ENCODE peak calls at places on chromosomes 7 and 10, in six cellular contexts. Z is epithelial cell of esophagus, D is uterus, V is progenitor cell of endocrine pancreas, N is fibroblast of mammary gland, Y is upper lobe of right lung. W is an unnamed sample.

GRCh38 chr7:139775829-139776266 is 1.9 kb downstream of the HIPK2 start:
- DNase-seq in Z (peak; percentile 80), D (peak; percentile 42), V (peak; percentile 21), N (peak; percentile 91), Y (no peak), W (peak; percentile 81)

GRCh38 chr10:30151581-30152389 is 92.4 kb upstream of the JCAD start:
- DNase-seq in Z (peak; percentile 72), D (peak; percentile 16), V (no peak), N (peak; percentile 92), Y (no peak), W (no peak)

GRCh38 chr7:66110861-66111260 is 3.8 kb upstream of the CRCP start:
- DNase-seq in Z (peak; percentile 88), D (no peak), V (no peak), N (peak; percentile 97), Y (no peak), W (no peak)

GRCh38 chr10:15719899-15720634 is at the start of gene ITGA8:
- DNase-seq in Z (no peak), D (peak; percentile 51), V (no peak), N (peak; percentile 39), Y (peak; percentile 64), W (peak; percentile 40)

GRCh38 chr7:380226-380550 is 90.2 kb downstream of the FOXL3 start:
- DNase-seq in Z (no peak), D (peak; percentile 10), V (no peak), N (no peak), Y (no peak), W (no peak)

GRCh38 chr10:132960651-132961419 is 18.5 kb upstream of the CFAP46 start:
- DNase-seq in Z (no peak), D (no peak), V (no peak), N (no peak), Y (peak; percentile 60), W (no peak)

GRCh38 chr7:151756076-151756731 is 120.7 kb downstream of the PRKAG2 start:
- DNase-seq in Z (peak; percentile 54), D (peak; percentile 39), V (no peak), N (peak; percentile 72), Y (no peak), W (no peak)

GRCh38 chr7:135179321-135179925 is 8.9 kb upstream of the CYREN start:
- DNase-seq in Z (no peak), D (no peak), V (no peak), N (no peak), Y (no peak), W (no peak)

GRCh38 chr7:2959828-2960599 is 83.7 kb downstream of the CARD11 start:
- DNase-seq in Z (no peak), D (no peak), V (no peak), N (no peak), Y (peak; percentile 28), W (no peak)

GRCh38 chr10:20598590-20598989 is 298.5 kb downstream of the NEBL start:
- DNase-seq in Z (peak; percentile 68), D (peak; percentile 45), V (no peak), N (peak; percentile 97), Y (no peak), W (no peak)

GRCh38 chr10:95319239-95319638 is 28.4 kb upstream of the PDLIM1 start:
- DNase-seq in Z (peak; percentile 40), D (no peak), V (no peak), N (no peak), Y (no peak), W (no peak)

GRCh38 chr10:17229717-17229966 is 1.6 kb downstream of the VIM start:
- DNase-seq in Z (no peak), D (no peak), V (no peak), N (peak; percentile 28), Y (no peak), W (no peak)

GRCh38 chr7:77439572-77439971 is 23.4 kb upstream of the GSAP start:
- DNase-seq in Z (peak; percentile 70), D (no peak), V (no peak), N (peak; percentile 37), Y (peak; percentile 73), W (no peak)

GRCh38 chr10:104128214-104128613 is 6.2 kb downstream of the SFR1 start:
- DNase-seq in Z (peak; percentile 60), D (no peak), V (no peak), N (peak; percentile 57), Y (no peak), W (no peak)

GRCh38 chr10:119602241-119603095 is 5.7 kb upstream of the TIAL1 start:
- DNase-seq in Z (peak; percentile 56), D (no peak), V (no peak), N (peak; percentile 25), Y (peak; percentile 33), W (peak; percentile 42)

GRCh38 chr7:1290262-1291039 is 57.8 kb downstream of the UNCX start:
- DNase-seq in Z (peak; percentile 22), D (no peak), V (no peak), N (peak; percentile 5), Y (no peak), W (no peak)

GRCh38 chr7:129923709-129924108 is 29.1 kb downstream of the UBE2H start:
- DNase-seq in Z (peak; percentile 40), D (no peak), V (no peak), N (peak; percentile 95), Y (no peak), W (peak; percentile 36)

GRCh38 chr10:3136763-3137611 is 35.6 kb downstream of the PITRM1 start:
- DNase-seq in Z (no peak), D (peak; percentile 72), V (no peak), N (peak; percentile 66), Y (no peak), W (no peak)

DNA sequence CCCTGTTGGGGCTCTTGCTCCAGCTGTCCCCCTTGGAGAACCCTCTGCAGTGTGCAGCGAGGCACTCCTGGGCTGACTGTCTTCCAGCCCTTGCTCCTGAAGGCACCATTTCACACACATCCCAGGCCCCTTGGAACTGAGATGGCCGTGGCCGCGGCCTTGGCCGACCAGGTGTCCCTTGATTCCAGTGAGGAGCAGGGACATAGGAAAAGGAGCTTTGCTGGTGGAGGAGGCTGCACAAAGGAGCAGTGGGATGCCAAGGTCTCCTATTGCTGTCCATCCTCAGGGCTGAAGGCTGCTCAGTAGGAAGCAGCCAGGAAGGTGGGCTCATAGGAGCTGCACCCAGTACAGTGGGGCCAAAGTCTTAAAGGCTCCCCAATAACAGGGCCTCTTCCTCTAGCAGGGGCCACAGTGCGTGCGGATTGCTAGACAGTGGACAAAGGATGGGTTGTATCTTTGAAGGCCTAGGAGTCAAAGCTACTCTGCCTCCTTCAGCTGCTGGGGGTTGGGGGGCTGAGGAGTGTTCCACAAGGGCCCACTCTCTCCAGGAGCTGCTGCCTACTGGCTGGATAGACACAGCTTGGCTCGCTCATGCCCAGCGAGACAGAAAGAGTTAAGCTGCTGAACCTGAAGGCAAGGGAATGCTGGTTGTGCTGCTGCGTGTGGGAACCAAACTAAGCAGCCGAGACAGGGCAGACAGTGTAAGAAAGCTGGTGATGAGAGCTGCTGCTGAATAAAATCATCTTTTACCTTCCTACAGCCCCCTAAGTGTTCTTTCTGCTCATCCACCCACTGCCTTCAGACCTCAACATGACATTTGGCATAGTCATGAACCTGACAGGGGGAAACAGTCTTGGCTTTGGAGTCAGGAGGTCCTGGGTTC is 891.9 kb upstream of the ZNF722 start:
- DNase-seq in Z (no peak), D (no peak), V (no peak), N (no peak), Y (no peak), W (no peak)
- TF ChIP-seq CTCF in Z (no peak), D (no peak), V (no peak), N (no peak), Y (no peak), W (no peak)

DNA sequence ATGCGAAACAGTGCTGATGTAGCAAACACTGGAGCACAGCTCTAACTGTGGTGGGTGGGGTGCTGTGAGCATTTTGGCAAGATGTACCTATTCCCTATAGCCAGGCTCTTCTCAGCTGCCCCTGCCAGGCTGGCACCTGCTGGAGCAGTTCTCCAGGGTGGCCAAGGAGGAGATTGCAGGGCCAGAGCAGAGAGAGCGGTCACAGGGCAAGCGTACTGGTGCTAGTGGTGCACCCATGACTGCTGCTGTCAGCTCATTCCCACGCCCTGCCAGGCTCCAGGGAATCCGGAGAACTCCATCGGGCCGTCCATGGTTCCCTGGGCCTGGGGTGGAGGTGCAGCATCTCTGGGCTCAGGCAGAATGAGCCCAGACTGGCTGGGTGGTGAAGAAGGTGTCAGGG is 2.1 kb downstream of the COL13A1 start:
- DNase-seq in Z (no peak), D (no peak), V (no peak), N (no peak), Y (no peak), W (no peak)
- TF ChIP-seq CTCF in Z (no peak), D (no peak), V (no peak), N (no peak), Y (no peak), W (no peak)

GRCh38 chr7:92880212-92881090 is 44.1 kb upstream of the CDK6 start:
- DNase-seq in Z (peak; percentile 22), D (no peak), V (no peak), N (peak; percentile 37), Y (no peak), W (peak; percentile 40)
- TF ChIP-seq CTCF in Z (no peak), D (no peak), V (peak; percentile 38), N (peak; percentile 29), Y (peak; percentile 40), W (peak; percentile 8)

GRCh38 chr10:34732926-34733325 is 82.2 kb downstream of the PARD3 start:
- DNase-seq in Z (peak; percentile 82), D (no peak), V (no peak), N (peak; percentile 70), Y (no peak), W (no peak)
- TF ChIP-seq CTCF in Z (peak; percentile 15), D (no peak), V (peak; percentile 31), N (peak; percentile 35), Y (peak; percentile 6), W (no peak)

GRCh38 chr10:94010886-94011285 is 17.2 kb downstream of the PLCE1 start:
- DNase-seq in Z (peak; percentile 35), D (no peak), V (no peak), N (no peak), Y (no peak), W (no peak)

GRCh38 chr10:94011296-94011695 is 17.6 kb downstream of the PLCE1 start:
- DNase-seq in Z (no peak), D (no peak), V (no peak), N (no peak), Y (no peak), W (no peak)

GRCh38 chr10:94012834-94013830 is 19.4 kb downstream of the PLCE1 start:
- DNase-seq in Z (no peak), D (no peak), V (no peak), N (peak; percentile 37), Y (no peak), W (no peak)

GRCh38 chr10:94008526-94008925 is 14.8 kb downstream of the PLCE1 start:
- DNase-seq in Z (no peak), D (no peak), V (no peak), N (no peak), Y (no peak), W (no peak)

GRCh38 chr10:94010116-94010515 is 16.4 kb downstream of the PLCE1 start:
- DNase-seq in Z (no peak), D (no peak), V (no peak), N (no peak), Y (no peak), W (no peak)
- TF ChIP-seq CTCF in Z (no peak), D (no peak), V (no peak), N (no peak), Y (no peak), W (no peak)